ENCODE peak calls at places on chromosomes 13 and 19, in seven cellular contexts. F, B, S, L, N, O and U are unnamed samples.

GRCh38 chr19:10820173-10820572 is 15.8 kb downstream of the TMED1 start:
- ATAC-seq in N (peak; percentile 78), F (peak; percentile 52), S (peak; percentile 79), L (peak; percentile 56), B (no peak), O (peak; percentile 64), U (no peak)

GRCh38 chr13:41150058-41150457 is 17.5 kb upstream of the KBTBD6 start:
- ATAC-seq in B (no peak), S (no peak), N (no peak), L (no peak), F (no peak), O (no peak), U (no peak)

GRCh38 chr13:99916366-99917103 is 55.0 kb downstream of the ZIC5 start:
- ATAC-seq in N (peak; percentile 94), L (peak; percentile 93), O (peak; percentile 85), B (peak; percentile 81), F (peak; percentile 96), S (peak; percentile 99), U (peak; percentile 36)

GRCh38 chr19:848457-848921 is 3.6 kb upstream of the ELANE start:
- ATAC-seq in L (no peak), F (no peak), O (no peak), S (no peak), N (peak; percentile 28), B (peak; percentile 56), U (no peak)

GRCh38 chr19:53521373-53522202 is 16.4 kb upstream of the ZNF331 start:
- ATAC-seq in O (peak; percentile 7), B (no peak), L (peak; percentile 58), F (peak; percentile 23), S (no peak), N (no peak), U (no peak)

GRCh38 chr13:106690779-106691178 is 122.8 kb upstream of the ARGLU1 start:
- ATAC-seq in L (no peak), S (no peak), O (no peak), B (no peak), F (no peak), N (no peak), U (no peak)

GRCh38 chr19:18123819-18124218 is 26.2 kb downstream of the MAST3 start:
- ATAC-seq in F (no peak), B (no peak), N (no peak), S (no peak), L (no peak), O (no peak), U (peak; percentile 31)

GRCh38 chr19:33988601-33989000 is 183.7 kb upstream of the LSM14A start:
- ATAC-seq in N (no peak), L (no peak), B (no peak), F (no peak), S (no peak), O (no peak), U (no peak)

GRCh38 chr13:49437705-49438104 is 6.2 kb downstream of the CAB39L start:
- ATAC-seq in L (no peak), O (no peak), S (no peak), F (no peak), B (no peak), N (no peak), U (no peak)

GRCh38 chr13:73520566-73521290 is 461.9 kb downstream of the KLF5 start:
- ATAC-seq in O (no peak), F (no peak), S (no peak), N (no peak), L (no peak), B (no peak), U (no peak)

GRCh38 chr19:18698321-18699167 is 15.1 kb downstream of the CRTC1 start:
- ATAC-seq in O (no peak), L (peak; percentile 41), S (peak; percentile 33), N (no peak), F (peak; percentile 42), B (no peak), U (no peak)

GRCh38 chr13:23160241-23161175 is 20.3 kb upstream of the SGCG start:
- ATAC-seq in N (peak; percentile 60), S (no peak), O (peak; percentile 84), F (no peak), L (no peak), B (peak; percentile 56), U (peak; percentile 48)

GRCh38 chr19:10113592-10113963 is 2.1 kb downstream of the P2RY11 start:
- ATAC-seq in L (peak; percentile 7), S (peak; percentile 25), O (peak; percentile 16), N (peak; percentile 3), F (peak; percentile 12), B (peak; percentile 1), U (peak; percentile 1)

GRCh38 chr19:44757735-44758505 is 9.4 kb downstream of the BCL3 start:
- ATAC-seq in F (no peak), S (no peak), O (peak; percentile 63), B (peak; percentile 45), N (no peak), L (no peak), U (peak; percentile 63)

DNA sequence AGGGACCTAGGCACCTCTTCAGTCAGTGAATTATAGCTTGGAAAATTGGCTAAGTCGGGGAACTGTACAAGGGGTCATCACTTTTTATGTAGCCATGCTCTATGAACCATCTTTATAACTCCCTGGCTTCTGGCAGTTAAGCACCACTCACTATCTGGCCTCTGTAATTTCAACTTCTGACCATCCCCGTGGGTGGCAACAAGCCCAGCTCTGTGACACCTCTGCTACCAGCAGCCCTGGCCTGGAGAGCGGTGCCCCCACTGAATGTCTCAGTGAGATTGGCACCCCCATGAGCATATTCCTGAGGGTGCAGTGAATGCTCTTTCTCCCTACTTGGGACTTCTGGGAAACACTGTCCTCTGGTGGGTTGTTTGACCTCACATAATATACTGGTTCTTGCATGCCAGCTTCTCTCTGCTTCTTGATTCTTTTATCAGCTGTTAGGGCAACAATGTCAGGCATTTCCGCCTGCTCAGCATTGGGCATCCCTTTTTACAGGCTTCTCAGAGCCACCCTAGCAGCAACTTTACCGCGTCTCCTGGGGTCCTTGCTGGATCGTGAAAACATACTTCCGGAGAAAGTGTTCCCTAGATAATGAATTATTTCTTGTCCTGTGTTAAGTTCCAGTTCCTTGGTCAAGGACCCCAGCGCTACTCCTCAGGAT is 10.4 kb downstream of the KL start:
- ATAC-seq in S (no peak), L (no peak), N (no peak), B (no peak), O (no peak), F (no peak), U (no peak)
- TF ChIP-seq CTCF in S (no peak), L (no peak), N (no peak), B (no peak), O (no peak), F (no peak), U (no peak)

GRCh38 chr13:46982856-46983582 is 86.2 kb upstream of the HTR2A start:
- ATAC-seq in O (no peak), F (no peak), L (no peak), N (no peak), B (no peak), S (no peak), U (no peak)
- H3K27ac ChIP-seq in O (no peak overlapping the region), F (no peak overlapping the region), L (no peak overlapping the region), N (no peak overlapping the region), B (no peak overlapping the region), S (no peak overlapping the region), U (no peak overlapping the region)

GRCh38 chr13:72261732-72262131 is 394.7 kb upstream of the DACH1 start:
- ATAC-seq in O (no peak), F (no peak), S (no peak), N (no peak), B (no peak), L (no peak), U (no peak)
- TF ChIP-seq POLR2AphosphoS5 in O (no peak), F (no peak), S (no peak), N (no peak), B (no peak), L (no peak), U (no peak)

GRCh38 chr19:29259153-29259552 is 46.2 kb upstream of the UQCRFS1 start:
- ATAC-seq in L (peak; percentile 55), S (peak; percentile 63), F (peak; percentile 75), O (no peak), B (no peak), N (peak; percentile 87), U (no peak)
- TF ChIP-seq CTCF in L (peak; percentile 40), S (peak; percentile 38), F (peak; percentile 82), O (peak; percentile 51), B (no peak), N (peak; percentile 54), U (no peak)

GRCh38 chr13:101511161-101511560 is 58.7 kb downstream of the ITGBL1 start:
- ATAC-seq in L (no peak), F (no peak), B (no peak), O (no peak), S (no peak), N (no peak), U (no peak)
- H3K27ac ChIP-seq in L (no peak overlapping the region), F (no peak overlapping the region), B (no peak overlapping the region), O (no peak overlapping the region), S (no peak overlapping the region), N (no peak overlapping the region), U (no peak overlapping the region)

DNA sequence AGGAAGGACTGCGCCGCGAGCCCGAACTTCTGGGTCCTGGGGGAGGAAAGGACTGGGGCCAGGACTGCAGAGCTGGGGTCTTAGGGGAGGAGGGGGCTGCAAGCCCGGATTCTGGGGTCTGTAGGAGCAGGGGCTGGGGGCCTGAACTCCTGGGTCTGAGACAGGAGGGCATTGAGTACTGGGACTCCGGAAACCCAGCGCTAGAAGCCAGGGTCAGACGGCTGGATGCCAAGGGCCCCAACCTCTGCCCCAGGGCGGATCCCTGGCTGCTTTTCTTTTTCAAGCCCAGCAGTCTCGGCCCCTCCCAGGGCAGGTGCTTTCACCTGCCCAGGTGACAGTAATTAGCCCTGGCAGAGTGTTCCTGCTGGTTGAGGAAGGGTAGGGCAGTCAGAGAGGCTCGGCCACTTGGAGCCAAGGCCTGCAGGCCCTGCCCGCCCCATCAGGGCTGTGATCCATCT is 2.3 kb downstream of the MYH14 start:
- ATAC-seq in F (no peak), L (peak; percentile 39), O (no peak), B (peak; percentile 45), N (no peak), S (peak; percentile 0), U (no peak)
- TF ChIP-seq POLR2AphosphoS5 in F (no peak), L (no peak), O (no peak), B (no peak), N (no peak), S (no peak), U (no peak)

GRCh38 chr19:30155529-30156200 is 213.6 kb downstream of the URI1 start:
- ATAC-seq in O (no peak), F (no peak), N (no peak), L (no peak), S (no peak), B (no peak), U (no peak)
- TF ChIP-seq CTCF in O (no peak), F (no peak), N (no peak), L (no peak), S (no peak), B (no peak), U (no peak)

DNA sequence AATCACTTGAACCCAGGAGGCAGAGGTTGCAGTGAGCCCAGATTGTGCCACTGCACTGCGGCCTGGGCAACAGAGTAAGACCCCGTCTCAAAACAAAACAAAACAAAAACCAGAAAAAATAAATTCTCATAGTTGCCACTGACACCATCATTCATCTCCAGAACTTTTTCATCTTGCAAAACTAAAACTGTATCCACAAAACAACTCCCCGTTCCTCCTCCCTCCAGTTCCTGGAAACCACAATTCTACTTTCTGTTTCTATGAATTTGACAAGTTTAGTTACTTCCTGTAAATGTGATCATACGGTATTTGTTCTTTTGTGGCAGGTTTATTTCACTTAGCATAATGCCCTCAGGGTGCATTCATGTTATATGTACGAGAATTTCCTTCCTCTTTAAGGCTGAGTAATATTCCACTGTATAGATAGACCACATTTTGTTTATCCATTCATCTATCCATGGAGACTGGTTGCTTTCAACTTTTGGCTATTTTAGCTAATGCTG is 13.2 kb upstream of the ADGRE5 start:
- ATAC-seq in S (no peak), L (no peak), N (no peak), B (peak; percentile 41), O (no peak), F (no peak), U (no peak)
- H3K27ac ChIP-seq in S (no peak overlapping the region), L (no peak overlapping the region), N (peak overlapping the region; percentile 57), B (peak overlapping the region; percentile 62), O (no peak overlapping the region), F (no peak overlapping the region), U (peak overlapping the region; percentile 56)